ENCODE peak calls at places on chromosome 19, in nine cellular contexts. Y is colonic mucosa; K is activated CD4-positive, alpha-beta T cell treated with anti-CD3 and anti-CD28 coated beads for 1 hour; S is breast epithelium; F is posterior cingulate gyrus; R is T-helper 1 cell; C is SW480; Q is stimulated activated CD4-positive, alpha-beta T cell treated with anti-CD3 and anti-CD28 coated beads, Interleukin-1b, Interleukin-23, amount 100 ng/mL, for 1 hour; Z is heart left ventricle. J is an unnamed sample.

GRCh38 chr19:55283548-55284393 is at the start of gene BRSK1:
- DNase-seq in F (peak), S (no peak), R (peak), Q (no peak), Y (no peak), Z (peak), K (no peak), C (peak), J (peak)

GRCh38 chr19:1841209-1841924 is 6.9 kb downstream of the REXO1 start:
- DNase-seq in S (no peak), F (no peak), R (no peak), Q (no peak), Z (no peak), C (no peak), Y (no peak), K (no peak), J (no peak)

GRCh38 chr19:48006762-48007161 is 12.3 kb downstream of the ELSPBP1 start:
- DNase-seq in F (no peak), Q (no peak), K (no peak), R (no peak), S (no peak), Z (no peak), Y (no peak), C (peak), J (no peak)

GRCh38 chr19:15195987-15196682 is 4.7 kb downstream of the NOTCH3 start:
- DNase-seq in C (peak), Q (no peak), Z (no peak), S (peak), Y (peak), R (no peak), F (no peak), K (no peak), J (no peak)

GRCh38 chr19:1272423-1273262 is 2.7 kb upstream of the FAM174C start:
- DNase-seq in S (no peak), F (no peak), K (no peak), C (no peak), R (no peak), Z (no peak), Y (no peak), Q (no peak), J (no peak)

GRCh38 chr19:58218899-58219298 is 9.8 kb upstream of the ZNF544 start:
- DNase-seq in Z (no peak), F (no peak), Y (no peak), R (peak), S (no peak), K (no peak), C (peak), Q (no peak), J (no peak)

GRCh38 chr19:57338798-57339378 is 12.2 kb upstream of the ZNF304 start:
- DNase-seq in K (no peak), S (no peak), F (no peak), Y (no peak), C (no peak), R (no peak), Z (peak), Q (no peak), J (no peak)

GRCh38 chr19:19627716-19628498 is at the start of gene LPAR2:
- DNase-seq in Y (peak), F (no peak), Z (no peak), K (peak), R (peak), C (peak), S (peak), Q (peak), J (no peak)

GRCh38 chr19:9309974-9310446 is 372 bp upstream of the ZNF699 start:
- DNase-seq in Q (no peak), S (peak), F (peak), R (no peak), K (no peak), Y (peak), Z (peak), C (no peak), J (peak)

GRCh38 chr19:57302727-57303401 is 17.4 kb upstream of the ZNF543 start:
- DNase-seq in C (no peak), R (no peak), F (no peak), Z (no peak), Y (no peak), Q (no peak), S (no peak), K (no peak), J (no peak)

GRCh38 chr19:4720037-4720700 is 3.5 kb downstream of the DPP9 start:
- DNase-seq in K (no peak), Z (no peak), S (no peak), Q (no peak), R (no peak), F (no peak), C (no peak), Y (no peak), J (no peak)

GRCh38 chr19:5495792-5496191 is 40.6 kb downstream of the ZNRF4 start:
- DNase-seq in K (no peak), Z (no peak), R (no peak), S (no peak), Y (no peak), F (no peak), Q (no peak), C (no peak), J (no peak)

GRCh38 chr19:5694952-5695648 is 5.0 kb downstream of the RPL36 start:
- DNase-seq in Y (no peak), Q (no peak), K (no peak), F (no peak), R (no peak), Z (no peak), C (no peak), S (no peak), J (no peak)

GRCh38 chr19:45152504-45153338 is 8.1 kb downstream of the NKPD1 start:
- DNase-seq in F (peak), Z (peak), Y (peak), R (peak), K (peak), S (no peak), Q (no peak), C (no peak), J (no peak)

GRCh38 chr19:38528931-38529330 is 88.8 kb downstream of the MAP4K1 start:
- DNase-seq in K (no peak), C (no peak), R (no peak), F (no peak), S (no peak), Q (no peak), Y (no peak), Z (no peak), J (no peak)

GRCh38 chr19:4373601-4374441 is 26.5 kb downstream of the SH3GL1 start:
- DNase-seq in Q (no peak), K (no peak), Y (no peak), F (peak), S (no peak), Z (peak), R (no peak), C (peak), J (no peak)

GRCh38 chr19:370641-371330 is 26.2 kb upstream of the MIER2 start:
- DNase-seq in Y (no peak), Z (no peak), Q (no peak), R (no peak), K (no peak), S (no peak), C (no peak), F (no peak), J (no peak)

J was measured in amniotic stem cell.